ENCODE peak calls at places on chromosome 14, in four cellular contexts. V is stomach, X is hepatocyte, C is uterus. U is an unnamed sample.

GRCh38 chr14:69937367-69937777 is 58.2 kb downstream of the SMOC1 start:
- DNase-seq in V (no peak), X (peak; percentile 41), C (no peak), U (peak; percentile 78)

GRCh38 chr14:104395941-104396681 is 183.5 kb upstream of the C14orf180 start:
- DNase-seq in V (peak; percentile 21), X (no peak), C (no peak), U (no peak)

GRCh38 chr14:71250791-71251190 is 343.5 kb downstream of the PCNX1 start:
- DNase-seq in V (no peak), X (no peak), C (no peak), U (no peak)

GRCh38 chr14:37263656-37264236 is 66.0 kb downstream of the MIPOL1 start:
- DNase-seq in V (no peak), X (no peak), C (no peak), U (no peak)

GRCh38 chr14:103746706-103747105 is 31.1 kb downstream of the ZFYVE21 start:
- DNase-seq in V (no peak), X (no peak), C (no peak), U (no peak)

GRCh38 chr14:76348898-76349297 is 27.0 kb upstream of the ESRRB start:
- DNase-seq in V (no peak), X (no peak), C (peak; percentile 22), U (no peak)

GRCh38 chr14:63896278-63896720 is 43.5 kb downstream of the SYNE2 start:
- DNase-seq in V (peak; percentile 76), X (peak; percentile 16), C (peak; percentile 32), U (no peak)

GRCh38 chr14:51501746-51502145 is 150.0 kb upstream of the FRMD6 start:
- DNase-seq in V (no peak), X (no peak), C (no peak), U (no peak)

GRCh38 chr14:77660754-77661153 is 44.3 kb upstream of the SPTLC2 start:
- DNase-seq in V (no peak), X (no peak), C (no peak), U (no peak)

GRCh38 chr14:77275041-77275854 is 4.2 kb upstream of the NGB start:
- DNase-seq in V (no peak), X (no peak), C (no peak), U (no peak)

GRCh38 chr14:32513571-32514009 is 184.5 kb downstream of the AKAP6 start:
- DNase-seq in V (no peak), X (no peak), C (no peak), U (no peak)

GRCh38 chr14:80958258-80958657 is 2.8 kb downstream of the TSHR start:
- DNase-seq in V (no peak), X (no peak), C (no peak), U (no peak)

GRCh38 chr14:52397844-52398243 is 83.7 kb downstream of the PTGER2 start:
- DNase-seq in V (no peak), X (no peak), C (no peak), U (no peak)

GRCh38 chr14:51119411-51120051 is 24.6 kb upstream of the TRIM9 start:
- DNase-seq in V (no peak), X (no peak), C (no peak), U (no peak)

GRCh38 chr14:104382361-104383087 is 197.0 kb upstream of the C14orf180 start:
- DNase-seq in V (no peak), X (no peak), C (no peak), U (no peak)

GRCh38 chr14:94355191-94355794 is 32.2 kb upstream of the SERPINA6 start:
- DNase-seq in V (peak; percentile 60), X (peak; percentile 58), C (no peak), U (peak; percentile 45)
- TF ChIP-seq CTCF in V (peak; percentile 46), X (peak; percentile 52), C (peak; percentile 39), U (peak; percentile 58)

GRCh38 chr14:24335461-24336146 is 733 bp upstream of the ADCY4 start:
- DNase-seq in V (no peak), X (no peak), C (no peak), U (no peak)
- H3K27me3 ChIP-seq in V (peaks cover 29% of the 10 kb centered on the region), X (peaks cover 54% of the 10 kb centered on the region), C (no peaks in the 10 kb centered on the region), U (peaks cover 2% of the 10 kb centered on the region)

DNA sequence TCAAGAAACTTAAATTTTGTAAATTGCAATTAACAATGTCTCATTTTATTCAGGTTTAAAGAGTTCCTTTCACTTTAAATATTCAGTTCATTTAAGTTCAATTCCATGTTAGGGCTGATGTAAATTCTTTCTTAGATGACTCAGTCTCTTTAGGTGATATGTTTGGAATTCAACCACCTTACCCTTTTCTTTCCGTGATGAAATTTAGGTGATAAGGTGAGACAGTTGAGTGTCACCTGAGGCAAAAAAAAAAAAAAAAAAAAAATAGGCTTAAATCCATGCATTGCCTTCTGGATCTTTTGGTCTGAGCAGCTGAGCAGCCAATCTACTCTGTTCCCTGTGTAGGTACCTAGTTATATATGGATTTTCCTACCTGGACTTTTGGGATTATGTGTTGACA is 299.5 kb downstream of the DAD1 start:
- DNase-seq in V (no peak), X (no peak), C (no peak), U (no peak)
- H3K27ac ChIP-seq in V (no peak overlapping the region), X (peak overlapping the region; percentile 44), C (no peak overlapping the region), U (no peak overlapping the region)

DNA sequence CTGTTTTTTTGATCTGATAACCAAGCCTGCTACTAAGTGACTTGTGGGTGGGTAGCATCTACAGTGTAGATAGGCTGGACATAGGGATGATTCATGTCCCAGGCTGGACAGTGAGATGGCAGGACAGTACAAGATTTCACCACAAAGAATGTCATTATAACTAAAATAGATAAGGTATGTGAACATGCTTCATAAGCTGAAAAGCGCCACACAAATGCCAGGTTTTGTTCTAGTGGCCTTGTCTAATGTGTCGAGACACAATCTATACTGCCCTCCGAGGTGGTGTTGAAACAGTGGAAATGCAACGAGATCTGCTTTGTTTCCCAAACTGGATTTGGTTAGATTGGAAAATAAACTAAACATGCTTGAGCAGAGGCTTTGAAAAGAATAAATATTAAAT is 4.4 kb downstream of the LGALS3 start:
- DNase-seq in V (no peak), X (peak; percentile 40), C (no peak), U (no peak)
- TF ChIP-seq CTCF in V (peak; percentile 26), X (peak; percentile 42), C (peak; percentile 35), U (no peak)

GRCh38 chr14:91521058-91521721 is 11.1 kb upstream of the PPP4R3A start:
- DNase-seq in V (no peak), X (no peak), C (no peak), U (no peak)

GRCh38 chr14:91515979-91516378 is 5.9 kb upstream of the PPP4R3A start:
- DNase-seq in V (no peak), X (no peak), C (no peak), U (no peak)

GRCh38 chr14:91520138-91520537 is 10.0 kb upstream of the PPP4R3A start:
- DNase-seq in V (no peak), X (no peak), C (no peak), U (no peak)

GRCh38 chr14:91519239-91520036 is 9.3 kb upstream of the PPP4R3A start:
- DNase-seq in V (no peak), X (no peak), C (no peak), U (no peak)

DNA sequence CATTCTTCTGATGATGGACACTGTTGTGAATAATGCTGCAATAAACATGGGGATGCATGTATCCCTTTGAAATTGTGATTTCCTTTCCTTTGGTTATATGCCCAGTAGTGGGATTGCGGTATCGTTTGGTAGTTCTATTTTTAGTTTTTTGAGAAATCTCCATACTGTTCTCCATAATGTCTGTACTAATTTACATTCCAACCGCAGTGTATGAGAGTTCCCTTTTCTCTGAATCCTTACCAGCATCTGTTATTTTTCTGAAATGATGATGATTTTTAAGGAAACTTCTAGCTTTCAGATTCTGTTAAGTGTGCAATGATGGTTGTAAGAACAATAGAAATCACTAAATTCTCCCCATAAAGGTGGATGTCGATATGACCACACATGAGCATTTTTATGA is 6.9 kb upstream of the PPP4R3A start:
- DNase-seq in V (no peak), X (no peak), C (no peak), U (no peak)
- H3K27me3 ChIP-seq in V (no peaks in the 10 kb centered on the region), X (no peaks in the 10 kb centered on the region), C (no peaks in the 10 kb centered on the region), U (no peaks in the 10 kb centered on the region)

DNA sequence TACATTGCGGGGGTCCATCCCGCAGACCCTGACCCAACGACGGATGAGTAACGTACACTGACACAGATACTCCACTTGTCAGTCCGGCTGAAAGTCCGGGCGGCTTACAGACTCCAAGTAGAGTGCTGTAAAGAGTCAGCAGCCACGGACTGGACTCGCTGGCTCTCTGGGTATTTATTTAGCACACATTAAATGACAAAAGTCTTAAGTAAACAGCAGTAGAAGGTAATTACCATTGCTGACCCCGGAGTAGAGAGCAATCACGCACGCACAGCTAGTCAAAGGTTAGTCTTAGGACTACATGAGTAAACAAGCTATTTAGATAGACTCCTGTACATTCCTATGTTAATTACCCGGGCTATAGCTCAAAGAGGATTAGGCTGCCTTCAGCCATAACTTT is 780.9 kb downstream of the RPS29 start:
- DNase-seq in V (no peak), X (peak; percentile 33), C (no peak), U (no peak)
- H3K27ac ChIP-seq in V (no peak overlapping the region), X (peak overlapping the region; percentile 10), C (no peak overlapping the region), U (no peak overlapping the region)

U was measured in WERI-Rb-1.